ENCODE peak calls at places on chromosomes 12 and 14, in six cellular contexts. R is lower leg skin, S is thyroid gland, U is prostate gland, C is ovary, W is tibial nerve. X is an unnamed sample.

GRCh38 chr12:99009654-99010296 is 364.7 kb downstream of the APAF1 start:
- DNase-seq in R (no peak), S (no peak), U (no peak), C (no peak), W (no peak), X (no peak)

GRCh38 chr12:66017736-66018135 is 112.8 kb downstream of the LLPH start:
- DNase-seq in R (no peak), S (no peak), U (no peak), C (no peak), W (no peak), X (no peak)

GRCh38 chr12:212799-213526 is 994 bp downstream of the SLC6A12 start:
- DNase-seq in R (no peak), S (peak), U (no peak), C (peak), W (peak), X (no peak)

GRCh38 chr12:117836476-117836875 is 132.3 kb downstream of the KSR2 start:
- DNase-seq in R (no peak), S (no peak), U (no peak), C (no peak), W (no peak), X (no peak)

GRCh38 chr12:94511506-94511905 is 51.8 kb upstream of the CEP83 start:
- DNase-seq in R (no peak), S (no peak), U (no peak), C (no peak), W (no peak), X (no peak)

GRCh38 chr12:94304566-94305061 is 155.1 kb downstream of the CEP83 start:
- DNase-seq in R (no peak), S (peak), U (no peak), C (no peak), W (no peak), X (no peak)

GRCh38 chr12:115000038-115000437 is 316.1 kb upstream of the TBX3 start:
- DNase-seq in R (no peak), S (no peak), U (no peak), C (no peak), W (no peak), X (no peak)

GRCh38 chr14:100078997-100079561 is 13.9 kb downstream of the EVL start:
- DNase-seq in R (peak), S (no peak), U (no peak), C (no peak), W (no peak), X (no peak)

GRCh38 chr12:62426095-62426488 is 40.5 kb upstream of the MON2 start:
- DNase-seq in R (no peak), S (no peak), U (no peak), C (no peak), W (no peak), X (no peak)

GRCh38 chr14:98906123-98906995 is 365.6 kb downstream of the BCL11B start:
- DNase-seq in R (peak), S (peak), U (peak), C (peak), W (peak), X (peak)

GRCh38 chr14:96001866-96002510 is 37.2 kb upstream of the C14orf132 start:
- DNase-seq in R (no peak), S (no peak), U (no peak), C (no peak), W (no peak), X (no peak)

GRCh38 chr12:54475542-54475941 is 2.1 kb upstream of the GTSF1 start:
- DNase-seq in R (no peak), S (no peak), U (no peak), C (no peak), W (no peak), X (no peak)

GRCh38 chr12:54364413-54364812 is at the start of gene GPR84:
- DNase-seq in R (no peak), S (no peak), U (no peak), C (no peak), W (no peak), X (no peak)

GRCh38 chr12:96083020-96083489 is 47.7 kb upstream of the LTA4H start:
- DNase-seq in R (no peak), S (no peak), U (no peak), C (no peak), W (no peak), X (no peak)

GRCh38 chr14:81710232-81710845 is 176.7 kb upstream of the SEL1L start:
- DNase-seq in R (no peak), S (peak), U (no peak), C (no peak), W (peak), X (no peak)

DNA sequence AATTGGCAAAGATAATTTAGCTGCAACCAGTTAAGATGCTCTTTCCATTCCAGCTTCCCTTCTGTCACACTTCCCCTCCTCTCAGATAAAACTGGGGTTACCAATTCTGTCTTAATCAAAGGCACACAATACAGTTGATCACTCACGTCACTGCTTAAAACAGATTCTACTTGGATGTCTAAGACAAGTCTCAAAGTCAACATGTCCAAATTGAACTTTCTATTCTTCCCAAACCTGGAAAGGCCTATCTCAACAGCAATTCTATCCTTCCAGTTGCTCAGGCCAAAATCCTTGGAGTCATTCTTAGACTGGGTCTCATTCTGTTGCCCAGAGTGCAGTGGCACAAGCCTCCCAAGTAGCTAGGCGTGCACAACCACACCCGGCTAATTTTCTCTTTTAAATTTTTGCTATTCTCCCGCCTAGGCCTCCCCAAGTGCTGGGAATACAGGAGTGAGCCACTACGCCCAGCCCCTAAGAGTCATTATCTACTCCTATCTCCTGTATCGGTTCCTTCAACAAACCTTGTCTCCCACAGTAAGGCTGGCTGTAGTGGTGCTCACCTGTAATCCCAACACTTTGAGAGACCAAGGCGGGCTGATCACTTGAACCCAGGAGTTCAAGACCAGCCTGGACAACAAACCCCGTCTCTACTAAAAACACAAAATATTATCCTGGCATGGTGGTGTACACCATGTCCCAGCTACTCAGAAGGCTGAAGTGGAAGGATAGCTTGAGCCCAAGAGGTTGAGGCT is 4.8 kb downstream of the RPS29 start:
- DNase-seq in R (no peak), S (no peak), U (no peak), C (no peak), W (no peak), X (no peak)
- TF ChIP-seq POLR2A in R (no peak), S (no peak), U (no peak), C (no peak), W (no peak), X (no peak)

GRCh38 chr12:7127916-7128626 is 618 bp downstream of the RBP5 start:
- DNase-seq in R (no peak), S (no peak), U (no peak), C (peak), W (no peak), X (no peak)
- TF ChIP-seq POLR2A in R (no peak), S (no peak), U (no peak), C (no peak), W (no peak), X (no peak)

GRCh38 chr14:53953828-53954550 is 2.6 kb downstream of the BMP4 start:
- DNase-seq in R (peak), S (peak), U (peak), C (peak), W (peak), X (no peak)

GRCh38 chr14:53953002-53953827 is 3.4 kb downstream of the BMP4 start:
- DNase-seq in R (peak), S (peak), U (peak), C (peak), W (peak), X (peak)

GRCh38 chr14:53955234-53955556 is 1.4 kb downstream of the BMP4 start:
- DNase-seq in R (no peak), S (no peak), U (no peak), C (no peak), W (no peak), X (no peak)

GRCh38 chr14:53955671-53956426 is 776 bp downstream of the BMP4 start:
- DNase-seq in R (peak), S (peak), U (peak), C (peak), W (no peak), X (peak)

GRCh38 chr14:53954551-53955233 is 1.9 kb downstream of the BMP4 start:
- DNase-seq in R (no peak), S (peak), U (no peak), C (peak), W (peak), X (no peak)
- TF ChIP-seq POLR2A in R (no peak), S (no peak), U (no peak), C (no peak), W (no peak), X (no peak)

DNA sequence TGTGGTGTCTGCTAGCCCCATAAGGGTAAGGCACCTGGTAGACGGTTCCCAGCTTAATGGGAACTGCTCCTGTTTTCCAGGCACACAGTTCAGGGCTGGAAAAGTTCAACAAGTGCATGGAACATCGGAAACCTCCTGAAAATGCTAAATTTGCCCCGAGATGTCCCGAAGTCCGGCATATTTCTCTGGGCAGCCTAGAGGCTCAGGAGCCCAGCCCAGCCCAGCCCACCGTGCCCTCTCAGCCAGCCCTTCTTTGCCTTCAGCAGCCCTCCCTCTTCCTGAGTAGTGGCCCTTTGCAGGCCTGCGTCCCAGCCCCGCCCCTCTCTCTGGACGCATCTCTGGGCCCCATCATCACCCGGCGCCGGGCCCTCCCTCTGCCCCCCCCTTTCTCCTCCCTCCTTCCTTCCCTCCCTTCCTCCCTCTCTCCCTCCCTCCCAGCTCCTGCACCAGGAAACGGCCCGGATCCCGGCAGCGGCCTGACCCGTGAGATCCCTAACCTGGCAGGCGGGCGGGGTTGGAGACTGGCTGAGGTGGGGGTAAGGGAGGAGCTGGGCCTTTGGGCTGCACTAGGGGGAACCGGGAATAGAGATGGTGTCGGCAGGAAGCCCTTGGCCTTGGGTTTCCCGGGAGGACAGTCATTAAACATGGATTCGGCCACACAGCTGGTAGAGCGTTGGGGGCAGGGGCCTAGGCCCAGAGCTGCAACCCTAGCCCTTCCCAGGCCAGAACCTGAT is at the start of gene BCL2L2:
- DNase-seq in R (peak), S (peak), U (peak), C (peak), W (peak), X (peak)
- TF ChIP-seq POLR2A in R (no peak), S (peak), U (peak), C (peak), W (peak), X (no peak)

GRCh38 chr12:100499416-100499815 is 25.8 kb downstream of the NR1H4 start:
- DNase-seq in R (no peak), S (no peak), U (no peak), C (no peak), W (no peak), X (no peak)

GRCh38 chr12:100503228-100503628 is 29.6 kb downstream of the NR1H4 start:
- DNase-seq in R (no peak), S (no peak), U (no peak), C (no peak), W (no peak), X (no peak)

DNA sequence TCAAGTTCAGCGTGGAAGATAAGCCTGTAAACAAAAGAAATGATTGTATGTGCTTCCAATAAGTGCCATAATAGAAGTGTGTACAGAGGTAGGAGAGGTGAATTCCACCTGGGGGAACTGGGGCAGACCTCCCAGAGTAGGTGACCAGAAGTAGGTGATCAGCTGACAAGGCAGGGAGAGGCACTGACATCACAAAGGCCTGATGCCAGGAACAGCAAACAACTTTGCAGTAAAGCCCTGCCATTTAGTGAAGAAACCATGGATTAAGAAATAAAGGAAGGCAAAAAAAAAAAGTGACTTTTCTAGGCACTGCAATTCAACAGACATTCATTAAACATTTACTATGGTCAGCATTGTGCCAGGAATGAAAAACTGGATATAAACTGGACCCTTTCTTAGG is 31.2 kb downstream of the NR1H4 start:
- DNase-seq in R (no peak), S (no peak), U (no peak), C (no peak), W (no peak), X (no peak)
- TF ChIP-seq POLR2A in R (no peak), S (no peak), U (no peak), C (no peak), W (no peak), X (no peak)

GRCh38 chr12:7091660-7092228 is 501 bp downstream of the C1R start:
- DNase-seq in R (peak), S (no peak), U (no peak), C (peak), W (no peak), X (no peak)
- TF ChIP-seq POLR2A in R (no peak), S (no peak), U (no peak), C (no peak), W (no peak), X (no peak)

GRCh38 chr12:132685400-132685799 is 1.7 kb downstream of the POLE start:
- DNase-seq in R (no peak), S (no peak), U (no peak), C (no peak), W (no peak), X (no peak)

GRCh38 chr12:132689227-132689626 is 1.8 kb downstream of the PXMP2 start:
- DNase-seq in R (no peak), S (no peak), U (no peak), C (no peak), W (no peak), X (no peak)

GRCh38 chr12:132686831-132687210 is 321 bp downstream of the POLE start:
- DNase-seq in R (no peak), S (no peak), U (no peak), C (no peak), W (no peak), X (no peak)

GRCh38 chr12:132690112-132690511 is 2.7 kb downstream of the PXMP2 start:
- DNase-seq in R (no peak), S (no peak), U (no peak), C (no peak), W (no peak), X (no peak)

DNA sequence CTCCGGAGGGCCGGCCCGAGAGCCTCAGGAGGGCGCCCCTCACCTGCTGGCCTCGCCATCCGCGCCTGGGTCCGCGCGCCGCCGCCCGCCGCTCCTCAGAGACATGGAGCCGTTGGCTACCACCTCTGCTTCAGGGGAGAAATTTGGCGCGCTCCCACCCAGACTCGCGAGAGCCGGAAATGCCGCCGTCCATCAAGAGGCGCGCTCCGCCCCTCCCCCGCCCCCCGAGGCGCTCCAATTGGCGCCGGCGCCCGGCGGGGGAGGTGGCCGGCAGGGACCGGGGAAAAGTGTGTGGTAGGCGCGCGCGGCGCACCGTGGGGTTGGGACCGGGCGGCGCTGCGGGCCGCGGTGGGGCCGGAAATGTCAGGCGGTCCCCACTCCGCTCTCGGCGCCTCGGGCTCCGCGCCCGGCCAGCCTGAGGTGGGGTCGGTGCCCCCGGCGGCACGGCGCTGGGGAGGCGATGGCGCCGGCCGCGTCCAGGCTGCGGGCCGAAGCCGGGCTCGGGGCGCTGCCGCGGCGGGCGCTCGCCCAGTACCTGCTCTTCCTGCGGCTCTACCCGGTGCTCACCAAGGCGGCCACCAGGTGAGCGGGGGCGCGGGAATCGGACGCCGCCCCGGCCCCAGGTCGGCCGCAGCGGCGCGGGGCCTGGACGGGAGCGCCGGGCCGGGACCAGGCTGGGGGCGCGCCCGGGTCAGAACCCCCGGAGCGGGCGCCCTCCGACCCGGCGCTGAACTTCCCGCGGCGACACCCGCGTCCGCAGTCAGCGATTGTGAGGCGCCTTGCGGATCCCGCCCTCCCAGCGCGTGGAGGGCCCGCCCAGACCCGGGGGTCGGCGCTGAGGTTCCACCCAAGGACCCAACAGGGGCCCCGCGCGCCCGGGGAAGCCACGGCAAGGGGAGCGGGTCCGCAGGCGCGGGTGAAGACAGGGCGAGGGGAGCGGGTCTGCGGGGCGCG is at the start of the genes POLE and PXMP2:
- DNase-seq in R (peak), S (peak), U (peak), C (peak), W (peak), X (peak)
- TF ChIP-seq POLR2A in R (no peak), S (peak), U (peak), C (peak), W (no peak), X (no peak)

DNA sequence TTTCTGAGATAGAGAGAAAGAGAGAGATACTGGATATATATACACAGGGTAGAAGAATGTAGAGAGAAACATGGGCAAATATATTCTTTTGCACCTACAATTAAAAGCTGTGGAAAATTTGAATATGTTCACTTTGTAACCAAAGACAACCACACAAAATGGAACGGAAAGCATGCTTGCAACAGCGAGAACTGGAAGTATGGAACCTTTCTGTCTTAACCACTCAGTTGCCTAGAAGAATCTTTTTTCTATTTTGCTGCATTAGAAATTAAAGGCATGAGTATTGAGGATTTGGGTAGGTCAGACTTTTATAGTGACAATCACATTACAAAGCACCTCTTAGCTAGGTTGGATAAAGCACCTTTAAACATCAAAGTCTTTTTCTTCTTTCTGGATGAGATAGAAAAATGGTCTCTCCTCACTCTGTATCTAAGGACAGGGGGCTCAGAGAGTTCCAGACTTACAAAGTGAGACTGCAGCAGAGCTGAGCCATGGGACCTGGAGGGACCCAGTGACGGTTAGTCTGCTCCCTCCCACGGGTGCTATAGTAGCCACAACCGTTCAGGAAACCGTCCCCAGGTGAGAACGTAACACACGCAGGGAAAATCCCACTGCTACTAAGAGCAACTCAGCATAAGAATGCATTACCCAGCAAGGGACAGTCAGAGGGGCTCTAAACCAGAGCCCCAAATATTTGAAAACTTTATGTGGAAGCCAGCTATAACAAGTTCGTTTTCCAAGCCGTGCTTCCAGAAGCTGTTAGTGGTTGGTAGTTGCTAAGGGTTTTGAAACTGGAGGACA is 97.1 kb downstream of the DAD1 start:
- DNase-seq in R (no peak), S (no peak), U (no peak), C (no peak), W (no peak), X (no peak)
- TF ChIP-seq POLR2A in R (no peak), S (no peak), U (no peak), C (no peak), W (no peak), X (no peak)

GRCh38 chr14:69780952-69781351 is 14.0 kb downstream of the SRSF5 start:
- DNase-seq in R (no peak), S (no peak), U (no peak), C (no peak), W (no peak), X (no peak)

GRCh38 chr14:69789118-69789640 is 7.9 kb downstream of the SLC10A1 start:
- DNase-seq in R (no peak), S (no peak), U (no peak), C (no peak), W (no peak), X (no peak)

GRCh38 chr14:69784942-69785341 is 12.1 kb downstream of the SLC10A1 start:
- DNase-seq in R (no peak), S (no peak), U (no peak), C (no peak), W (no peak), X (no peak)

DNA sequence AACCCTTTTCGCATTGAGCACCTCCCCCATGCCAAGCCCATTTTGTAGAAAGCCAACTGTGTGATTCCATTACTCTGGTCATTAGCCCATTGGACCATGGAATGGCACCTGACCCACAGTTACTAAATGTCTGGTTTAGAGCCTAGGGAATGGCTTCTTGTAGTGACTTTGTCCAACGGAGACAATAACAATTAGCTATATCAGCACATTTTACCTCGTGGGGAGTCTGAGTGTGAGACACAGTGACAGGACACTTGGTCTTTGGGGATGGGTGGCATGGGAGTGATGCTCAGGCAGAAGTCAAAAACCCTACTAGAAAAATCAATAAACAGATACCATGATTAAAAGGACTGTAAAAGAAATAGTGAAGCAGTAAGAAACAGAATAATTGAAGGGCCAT is 10.4 kb downstream of the SLC10A1 start:
- DNase-seq in R (no peak), S (no peak), U (no peak), C (no peak), W (no peak), X (no peak)
- TF ChIP-seq POLR2A in R (no peak), S (no peak), U (no peak), C (no peak), W (no peak), X (no peak)

X was measured in breast epithelium.